ENCODE peak calls at places on chromosomes 13 and 19, in four cellular contexts. M is heart right ventricle; W is Panc1; F is CD4-positive, alpha-beta T cell. T is an unnamed sample.

GRCh38 chr13:43478178-43478577 is 308.6 kb downstream of the ENOX1 start:
- DNase-seq in M (no peak), W (no peak), F (no peak), T (no peak)

GRCh38 chr13:47457631-47458030 is 543.4 kb downstream of the SUCLA2 start:
- DNase-seq in F (no peak), W (no peak), M (no peak), T (no peak)

GRCh38 chr13:103324641-103325040 is 258.4 kb upstream of the SLC10A2 start:
- DNase-seq in F (no peak), W (no peak), M (no peak), T (no peak)

GRCh38 chr13:20349564-20350379 is 117.7 kb upstream of the GJB6 start:
- DNase-seq in F (no peak), M (no peak), W (no peak), T (no peak)

GRCh38 chr13:51717786-51718398 is 86.1 kb downstream of the DHRS12 start:
- DNase-seq in M (no peak), W (no peak), F (no peak), T (no peak)

GRCh38 chr19:41373993-41374392 is 2.3 kb upstream of the TMEM91 start:
- DNase-seq in M (peak), F (no peak), W (no peak), T (no peak)

GRCh38 chr13:47672982-47673670 is 327.9 kb downstream of the SUCLA2 start:
- DNase-seq in M (no peak), W (no peak), F (no peak), T (no peak)

GRCh38 chr19:10283786-10284540 is 2.8 kb upstream of the ICAM4 start:
- DNase-seq in M (no peak), W (no peak), F (no peak), T (no peak)

GRCh38 chr13:54029226-54029625 is 1000.6 kb downstream of the OLFM4 start:
- DNase-seq in W (no peak), F (no peak), M (no peak), T (peak)

GRCh38 chr19:2603320-2603719 is 99.2 kb downstream of the GNG7 start:
- DNase-seq in W (no peak), M (peak), F (no peak), T (no peak)

GRCh38 chr19:8499048-8499833 is 3.2 kb downstream of the PRAM1 start:
- DNase-seq in F (no peak), W (no peak), M (no peak), T (no peak)

GRCh38 chr13:62875118-62875640 is 1459.5 kb upstream of the PCDH20 start:
- DNase-seq in M (no peak), W (no peak), F (no peak), T (no peak)

GRCh38 chr13:110471156-110471832 is 90.2 kb downstream of the RAB20 start:
- DNase-seq in F (no peak), M (no peak), W (no peak), T (no peak)
- H3K27ac ChIP-seq in F (no peak), M (no peak), W (no peak), T (no peak)

DNA sequence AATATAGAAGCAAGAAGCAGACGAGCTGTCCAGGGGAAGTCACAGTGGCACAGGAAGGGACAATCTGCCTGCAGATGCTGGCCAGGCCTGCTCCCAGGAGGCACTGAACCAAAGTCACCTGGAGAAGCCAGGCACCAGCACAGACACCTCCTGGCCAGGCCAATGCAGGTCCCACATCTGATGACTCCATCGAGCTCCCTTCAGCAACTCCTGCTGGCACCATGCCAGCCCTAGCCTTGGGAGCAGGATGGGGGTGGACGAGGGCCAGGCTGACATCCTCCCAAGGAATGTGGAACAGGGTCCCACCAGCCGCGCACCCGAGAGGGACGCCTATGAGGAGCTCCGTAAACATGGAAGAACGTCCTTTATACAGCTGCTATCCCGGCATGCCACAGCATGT is 22.4 kb upstream of the ISYNA1 start:
- DNase-seq in M (peak), F (no peak), W (no peak), T (no peak)
- H3K27ac ChIP-seq in M (peak), F (no peak), W (peak), T (peak)

GRCh38 chr19:53518061-53518460 is 19.9 kb upstream of the ZNF331 start:
- DNase-seq in M (no peak), F (no peak), W (no peak), T (no peak)
- H3K27ac ChIP-seq in M (no peak), F (no peak), W (no peak), T (no peak)

DNA sequence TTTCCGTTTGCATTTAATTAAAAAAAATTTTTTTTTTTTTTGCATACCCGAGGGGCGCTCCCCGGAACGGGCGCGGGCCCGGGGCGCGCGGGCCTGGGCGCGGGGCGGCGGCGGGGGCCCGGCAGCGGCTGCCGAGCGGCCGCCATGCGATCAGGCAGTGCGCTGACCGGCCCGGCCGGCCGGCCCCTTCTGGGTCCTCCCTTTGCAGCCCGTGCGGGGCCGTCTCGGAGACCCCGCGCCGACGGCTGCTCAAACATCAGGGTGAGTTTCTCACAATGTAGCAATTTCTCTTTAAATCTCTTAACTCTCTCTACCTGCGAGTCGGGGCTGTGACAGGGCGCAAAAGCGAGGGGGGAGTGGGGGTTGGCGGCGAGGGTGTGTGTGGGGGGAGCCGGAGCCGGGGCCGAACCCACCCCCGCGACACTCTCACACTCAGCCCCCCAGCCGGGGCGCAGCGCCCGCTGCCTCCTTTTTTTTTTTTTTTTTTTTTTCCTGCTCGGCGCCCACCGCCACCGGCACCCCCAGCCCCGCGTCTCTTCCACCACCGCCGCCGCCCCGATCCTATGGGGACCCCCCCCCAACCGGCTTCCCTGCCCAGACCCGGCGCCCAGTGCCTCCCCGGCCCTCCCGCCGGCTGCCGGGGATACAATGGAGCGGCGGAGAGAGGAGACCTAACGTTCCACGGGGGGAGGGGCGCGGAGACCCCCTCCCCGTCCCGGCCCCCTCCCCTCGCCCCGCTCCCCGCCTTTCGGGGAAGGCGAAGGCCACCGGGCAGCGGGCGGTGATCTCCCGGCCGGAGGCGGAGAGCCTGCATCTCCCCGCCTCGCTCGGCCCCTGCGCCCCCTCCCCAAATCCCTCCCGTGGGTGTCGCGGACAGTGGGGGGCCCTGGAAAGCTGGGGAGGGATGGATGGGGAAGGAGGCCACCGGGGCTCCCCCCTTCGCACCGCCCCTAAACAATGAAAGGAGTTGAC is at the start of gene BICRA:
- DNase-seq in M (peak), F (peak), W (no peak), T (no peak)
- H3K27ac ChIP-seq in M (peak), F (peak), W (peak), T (peak)

T was measured in epithelial cell of prostate.